ENCODE peak calls at places on chromosomes 1 and 21, in eight cellular contexts. R is HuH-7.5; P is IMR-90; E is NCI-H774; B is EH; H is CD8-positive, alpha-beta T cell; G is activated CD4-positive, alpha-beta T cell treated with anti-CD3 and anti-CD28 coated beads for 48 hours; U is WTC11. X is an unnamed sample.

GRCh38 chr1:10734900-10735602 is 61.4 kb downstream of the CASZ1 start:
- DNase-seq in R (no peak), P (no peak), E (no peak), B (no peak), H (no peak), G (no peak), U (peak; percentile 47), X (peak; percentile 40)

GRCh38 chr1:65002508-65003315 is 36.4 kb upstream of the JAK1 start:
- DNase-seq in R (peak; percentile 46), P (peak; percentile 79), E (no peak), B (peak; percentile 75), H (peak; percentile 57), G (peak; percentile 78), U (peak; percentile 75), X (peak; percentile 85)

GRCh38 chr21:34988139-34988538 is 61.0 kb downstream of the RUNX1 start:
- DNase-seq in R (no peak), P (no peak), E (no peak), B (no peak), H (no peak), G (no peak), U (no peak), X (no peak)

GRCh38 chr1:201850053-201850397 is 21.1 kb downstream of the IPO9 start:
- DNase-seq in R (no peak), P (peak; percentile 87), E (no peak), B (peak; percentile 97), H (no peak), G (no peak), U (no peak), X (no peak)

GRCh38 chr1:79193211-79194079 is 186.9 kb upstream of the ADGRL4 start:
- DNase-seq in R (no peak), P (peak; percentile 74), E (no peak), B (peak; percentile 48), H (no peak), G (no peak), U (peak; percentile 32), X (no peak)

GRCh38 chr21:46080171-46081021 is 17.5 kb upstream of the COL6A2 start:
- DNase-seq in R (no peak), P (no peak), E (no peak), B (peak; percentile 44), H (no peak), G (no peak), U (no peak), X (no peak)

GRCh38 chr1:22691354-22691753 is 19.3 kb upstream of the EPHB2 start:
- DNase-seq in R (no peak), P (peak; percentile 62), E (no peak), B (no peak), H (no peak), G (no peak), U (no peak), X (no peak)

GRCh38 chr1:170241266-170241851 is 95.6 kb downstream of the NTMT2 start:
- DNase-seq in R (no peak), P (no peak), E (no peak), B (peak; percentile 37), H (no peak), G (no peak), U (no peak), X (no peak)

GRCh38 chr1:24996456-24996855 is 66.4 kb upstream of the RUNX3 start:
- DNase-seq in R (no peak), P (no peak), E (no peak), B (no peak), H (no peak), G (no peak), U (no peak), X (no peak)

GRCh38 chr21:43829575-43830119 is 35.4 kb upstream of the AGPAT3 start:
- DNase-seq in R (no peak), P (no peak), E (no peak), B (no peak), H (no peak), G (no peak), U (no peak), X (no peak)

GRCh38 chr1:71737768-71738167 is 544.6 kb downstream of the NEGR1 start:
- DNase-seq in R (no peak), P (no peak), E (no peak), B (no peak), H (no peak), G (no peak), U (peak; percentile 14), X (no peak)

GRCh38 chr1:178575611-178576331 is 62.9 kb downstream of the TEX35 start:
- DNase-seq in R (no peak), P (peak; percentile 60), E (peak; percentile 41), B (peak; percentile 40), H (no peak), G (no peak), U (no peak), X (peak; percentile 37)

GRCh38 chr1:157115851-157116734 is 16.5 kb upstream of the ETV3L start:
- DNase-seq in R (no peak), P (no peak), E (no peak), B (no peak), H (no peak), G (no peak), U (no peak), X (no peak)

GRCh38 chr1:69947837-69948236 is 257.5 kb downstream of the LRRC40 start:
- DNase-seq in R (no peak), P (no peak), E (no peak), B (no peak), H (no peak), G (no peak), U (no peak), X (no peak)

GRCh38 chr1:94142022-94142421 is 21.1 kb upstream of the ABCA4 start:
- DNase-seq in R (no peak), P (peak; percentile 63), E (no peak), B (peak; percentile 84), H (no peak), G (no peak), U (no peak), X (no peak)

GRCh38 chr1:159207774-159208459 is 3.2 kb downstream of the ACKR1 start:
- DNase-seq in R (no peak), P (no peak), E (no peak), B (no peak), H (no peak), G (no peak), U (no peak), X (no peak)

GRCh38 chr1:60118119-60118518 is 44.5 kb upstream of the C1orf87 start:
- DNase-seq in R (no peak), P (no peak), E (no peak), B (peak; percentile 78), H (no peak), G (no peak), U (no peak), X (no peak)

GRCh38 chr1:69671363-69672010 is 103.8 kb downstream of the LRRC7 start:
- DNase-seq in R (no peak), P (no peak), E (no peak), B (peak; percentile 4), H (no peak), G (no peak), U (no peak), X (no peak)

GRCh38 chr1:233025566-233025965 is 75.2 kb downstream of the NTPCR start:
- DNase-seq in R (no peak), P (peak; percentile 26), E (no peak), B (peak; percentile 4), H (no peak), G (no peak), U (no peak), X (no peak)

GRCh38 chr1:157201767-157202166 is 63.6 kb upstream of the ETV3 start:
- DNase-seq in R (no peak), P (no peak), E (peak; percentile 74), B (no peak), H (no peak), G (no peak), U (no peak), X (no peak)

GRCh38 chr21:34986561-34987533 is 62.3 kb downstream of the RUNX1 start:
- DNase-seq in R (no peak), P (peak; percentile 81), E (no peak), B (peak; percentile 90), H (peak; percentile 33), G (peak; percentile 86), U (no peak), X (no peak)

GRCh38 chr21:35254006-35254751 is 205.1 kb upstream of the RUNX1 start:
- DNase-seq in R (no peak), P (peak; percentile 87), E (no peak), B (peak; percentile 86), H (no peak), G (no peak), U (no peak), X (no peak)

GRCh38 chr1:221725683-221726330 is 16.1 kb downstream of the DUSP10 start:
- DNase-seq in R (no peak), P (peak; percentile 60), E (no peak), B (peak; percentile 53), H (no peak), G (no peak), U (no peak), X (no peak)

GRCh38 chr1:235006132-235006721 is 122.4 kb downstream of the TOMM20 start:
- DNase-seq in R (no peak), P (no peak), E (no peak), B (no peak), H (no peak), G (no peak), U (no peak), X (no peak)

GRCh38 chr1:20626098-20626427 is 7.2 kb upstream of the PINK1 start:
- DNase-seq in R (no peak), P (no peak), E (no peak), B (no peak), H (no peak), G (no peak), U (no peak), X (no peak)

GRCh38 chr1:236142358-236143103 is at the start of gene GPR137B:
- DNase-seq in R (peak; percentile 73), P (peak; percentile 54), E (peak; percentile 44), B (peak; percentile 61), H (peak; percentile 40), G (peak; percentile 67), U (peak; percentile 52), X (peak; percentile 72)

GRCh38 chr1:212247179-212247721 is 38.0 kb upstream of the PPP2R5A start:
- DNase-seq in R (no peak), P (peak; percentile 79), E (no peak), B (peak; percentile 89), H (no peak), G (no peak), U (no peak), X (no peak)

GRCh38 chr1:18936814-18937481 is 19.5 kb downstream of the IFFO2 start:
- DNase-seq in R (no peak), P (no peak), E (no peak), B (peak; percentile 38), H (no peak), G (no peak), U (no peak), X (no peak)

GRCh38 chr1:172399369-172400072 is 21.0 kb upstream of the C1orf105 start:
- DNase-seq in R (no peak), P (peak; percentile 92), E (peak; percentile 71), B (peak; percentile 98), H (no peak), G (peak; percentile 22), U (no peak), X (peak; percentile 11)

GRCh38 chr1:26307363-26307781 is 936 bp upstream of the UBXN11 start:
- DNase-seq in R (no peak), P (no peak), E (no peak), B (no peak), H (no peak), G (peak; percentile 41), U (no peak), X (no peak)

GRCh38 chr1:66493731-66494130 is 40.2 kb upstream of the SGIP1 start:
- DNase-seq in R (no peak), P (peak; percentile 49), E (no peak), B (peak; percentile 82), H (no peak), G (no peak), U (no peak), X (no peak)

GRCh38 chr1:21590116-21590905 is 78.8 kb downstream of the RAP1GAP start:
- DNase-seq in R (no peak), P (no peak), E (no peak), B (no peak), H (no peak), G (no peak), U (no peak), X (no peak)

GRCh38 chr1:110538082-110538481 is 19.1 kb upstream of the KCNA10 start:
- DNase-seq in R (no peak), P (no peak), E (no peak), B (no peak), H (no peak), G (no peak), U (no peak), X (no peak)

GRCh38 chr1:119784127-119784781 is 15.5 kb upstream of the HMGCS2 start:
- DNase-seq in R (no peak), P (no peak), E (no peak), B (peak; percentile 7), H (no peak), G (no peak), U (no peak), X (no peak)